ENCODE peak calls at places on chromosomes 5 and 9, in six cellular contexts. L, Y, Q, N, E and W are unnamed samples.

GRCh38 chr5:153831976-153832375 is 206.7 kb downstream of the FAM114A2 start:
- DNase-seq in L (no peak), Y (peak), Q (no peak), N (peak), E (no peak), W (no peak)

GRCh38 chr5:92050970-92051369 is 667.9 kb upstream of the ARRDC3 start:
- DNase-seq in L (no peak), Y (no peak), Q (no peak), N (no peak), E (no peak), W (no peak)

GRCh38 chr5:5155617-5156016 is 15.5 kb downstream of the ADAMTS16 start:
- DNase-seq in L (no peak), Y (no peak), Q (no peak), N (no peak), E (no peak), W (no peak)

GRCh38 chr5:137747848-137748247 is 6.3 kb downstream of the HNRNPA0 start:
- DNase-seq in L (no peak), Y (no peak), Q (no peak), N (no peak), E (no peak), W (no peak)

GRCh38 chr9:36762958-36763357 is 190.3 kb downstream of the MELK start:
- DNase-seq in L (no peak), Y (no peak), Q (no peak), N (no peak), E (no peak), W (no peak)

GRCh38 chr9:10899509-10899908 is 286.7 kb upstream of the PTPRD start:
- DNase-seq in L (no peak), Y (no peak), Q (no peak), N (no peak), E (no peak), W (no peak)

GRCh38 chr5:94218374-94218773 is 400.0 kb downstream of the KIAA0825 start:
- DNase-seq in L (no peak), Y (no peak), Q (no peak), N (peak), E (no peak), W (no peak)

GRCh38 chr9:92671323-92671722 is 1.4 kb upstream of the IPPK start:
- DNase-seq in L (no peak), Y (no peak), Q (peak), N (peak), E (no peak), W (no peak)

GRCh38 chr5:143386725-143387124 is 16.8 kb downstream of the NR3C1 start:
- DNase-seq in L (no peak), Y (no peak), Q (no peak), N (peak), E (no peak), W (no peak)

GRCh38 chr9:128342971-128343680 is 2.8 kb downstream of the SLC27A4 start:
- DNase-seq in L (no peak), Y (no peak), Q (no peak), N (no peak), E (no peak), W (no peak)

GRCh38 chr5:158423623-158424200 is 564.8 kb upstream of the CLINT1 start:
- DNase-seq in L (no peak), Y (no peak), Q (no peak), N (no peak), E (no peak), W (no peak)

GRCh38 chr9:114911167-114911821 is 19.1 kb downstream of the TNFSF8 start:
- DNase-seq in L (no peak), Y (no peak), Q (no peak), N (peak), E (no peak), W (peak)

GRCh38 chr5:31854625-31855526 is 215.9 kb downstream of the PDZD2 start:
- DNase-seq in L (no peak), Y (no peak), Q (peak), N (peak), E (no peak), W (peak)

GRCh38 chr9:135455401-135456030 is 24.1 kb upstream of the PPP1R26 start:
- DNase-seq in L (no peak), Y (no peak), Q (no peak), N (no peak), E (no peak), W (no peak)

GRCh38 chr5:39447059-39447458 is 22.3 kb upstream of the DAB2 start:
- DNase-seq in L (no peak), Y (no peak), Q (peak), N (peak), E (no peak), W (no peak)

GRCh38 chr9:121683652-121684051 is 32.2 kb downstream of the DAB2IP start:
- DNase-seq in L (no peak), Y (no peak), Q (no peak), N (no peak), E (no peak), W (no peak)

GRCh38 chr5:64506567-64507321 is 929 bp downstream of the RGS7BP start:
- DNase-seq in L (peak), Y (no peak), Q (no peak), N (no peak), E (no peak), W (no peak)

GRCh38 chr5:115601709-115602584 is at the start of gene TICAM2:
- DNase-seq in L (peak), Y (peak), Q (peak), N (peak), E (peak), W (peak)

GRCh38 chr9:107732781-107733529 is 243.4 kb upstream of the KLF4 start:
- DNase-seq in L (no peak), Y (no peak), Q (peak), N (peak), E (no peak), W (no peak)

GRCh38 chr9:37503736-37504135 is 18.0 kb downstream of the POLR1E start:
- DNase-seq in L (no peak), Y (no peak), Q (peak), N (no peak), E (no peak), W (no peak)

GRCh38 chr9:125612616-125613015 is 94.4 kb downstream of the MAPKAP1 start:
- DNase-seq in L (no peak), Y (no peak), Q (no peak), N (no peak), E (no peak), W (no peak)

GRCh38 chr5:132103969-132104391 is 30.4 kb downstream of the CSF2 start:
- DNase-seq in L (no peak), Y (no peak), Q (no peak), N (peak), E (no peak), W (no peak)

GRCh38 chr9:124257865-124258764 is at the start of gene NEK6:
- DNase-seq in L (no peak), Y (no peak), Q (no peak), N (peak), E (no peak), W (peak)

GRCh38 chr5:10467281-10468198 is 25.9 kb downstream of the ROPN1L start:
- DNase-seq in L (no peak), Y (no peak), Q (no peak), N (peak), E (no peak), W (no peak)

GRCh38 chr9:77848897-77849296 is 182.7 kb downstream of the GNAQ start:
- DNase-seq in L (peak), Y (no peak), Q (peak), N (peak), E (peak), W (peak)

GRCh38 chr9:4965174-4965821 is 19.8 kb upstream of the JAK2 start:
- DNase-seq in L (no peak), Y (no peak), Q (no peak), N (no peak), E (no peak), W (no peak)

GRCh38 chr5:98933446-98934072 is 4.8 kb upstream of the CHD1 start:
- DNase-seq in L (no peak), Y (peak), Q (no peak), N (no peak), E (peak), W (no peak)

GRCh38 chr5:62144395-62145022 is 161.5 kb upstream of the KIF2A start:
- DNase-seq in L (no peak), Y (no peak), Q (no peak), N (peak), E (no peak), W (no peak)

GRCh38 chr9:35267716-35268115 is 105.9 kb downstream of the UNC13B start:
- DNase-seq in L (no peak), Y (no peak), Q (no peak), N (no peak), E (no peak), W (no peak)

GRCh38 chr9:34996905-34997279 is 7.3 kb downstream of the DNAJB5 start:
- DNase-seq in L (no peak), Y (no peak), Q (no peak), N (no peak), E (no peak), W (no peak)

GRCh38 chr5:141882594-141883183 is 4.5 kb upstream of the PCDH1 start:
- DNase-seq in L (no peak), Y (no peak), Q (no peak), N (peak), E (no peak), W (no peak)

GRCh38 chr5:177552839-177553455 is 1.4 kb downstream of the FAM193B start:
- DNase-seq in L (no peak), Y (no peak), Q (no peak), N (no peak), E (peak), W (no peak)

GRCh38 chr9:96020822-96021615 is 145.5 kb downstream of the ERCC6L2 start:
- DNase-seq in L (no peak), Y (no peak), Q (peak), N (peak), E (peak), W (peak)

GRCh38 chr5:149833116-149833827 is 103.2 kb downstream of the PPARGC1B start:
- DNase-seq in L (no peak), Y (no peak), Q (no peak), N (no peak), E (no peak), W (no peak)

GRCh38 chr9:7119612-7120011 is 361.8 kb downstream of the KDM4C start:
- DNase-seq in L (no peak), Y (no peak), Q (no peak), N (no peak), E (no peak), W (no peak)

GRCh38 chr9:114387678-114388431 is at the start of gene AKNA:
- DNase-seq in L (peak), Y (no peak), Q (peak), N (no peak), E (peak), W (peak)

GRCh38 chr5:157959355-157959754 is 100.4 kb upstream of the CLINT1 start:
- DNase-seq in L (no peak), Y (no peak), Q (no peak), N (no peak), E (no peak), W (no peak)

GRCh38 chr9:129485140-129485758 is 135.7 kb downstream of the C9orf50 start:
- DNase-seq in L (no peak), Y (no peak), Q (no peak), N (no peak), E (no peak), W (no peak)

GRCh38 chr5:68182534-68182933 is 33.0 kb upstream of the PIK3R1 start:
- DNase-seq in L (no peak), Y (no peak), Q (no peak), N (no peak), E (no peak), W (no peak)